ENCODE peak calls at places on chromosomes 1 and 21, in six cellular contexts. I, X, Q, M, F and T are unnamed samples.

GRCh38 chr1:156508205-156508954 is 7.8 kb upstream of the MEF2D start:
- DNase-seq in I (peak; percentile 80), X (no peak), Q (peak; percentile 55), M (no peak), F (peak; percentile 83), T (no peak)

GRCh38 chr1:164780863-164781262 is 221.9 kb downstream of the PBX1 start:
- DNase-seq in I (peak; percentile 86), X (no peak), Q (peak; percentile 78), M (no peak), F (peak; percentile 32), T (no peak)

GRCh38 chr1:247096544-247096943 is 7.6 kb downstream of the ZNF669 start:
- DNase-seq in I (no peak), X (no peak), Q (no peak), M (no peak), F (no peak), T (no peak)

GRCh38 chr1:176522310-176522846 is 59.4 kb downstream of the PAPPA2 start:
- DNase-seq in I (no peak), X (no peak), Q (no peak), M (no peak), F (no peak), T (no peak)

GRCh38 chr1:147270721-147271120 is 28.2 kb downstream of the CHD1L start:
- DNase-seq in I (no peak), X (no peak), Q (no peak), M (no peak), F (no peak), T (no peak)

GRCh38 chr1:92486251-92487077 is at the start of gene GFI1:
- DNase-seq in I (peak; percentile 15), X (no peak), Q (no peak), M (no peak), F (peak; percentile 23), T (no peak)

GRCh38 chr1:223341111-223341510 is 22.9 kb downstream of the SUSD4 start:
- DNase-seq in I (peak; percentile 5), X (no peak), Q (peak; percentile 37), M (peak; percentile 91), F (peak; percentile 76), T (no peak)

GRCh38 chr1:53541761-53542550 is 82.8 kb downstream of the DMRTB1 start:
- DNase-seq in I (peak; percentile 93), X (no peak), Q (peak; percentile 79), M (peak; percentile 33), F (no peak), T (no peak)

GRCh38 chr1:156794506-156795373 is 21.9 kb downstream of the SH2D2A start:
- DNase-seq in I (no peak), X (no peak), Q (no peak), M (no peak), F (no peak), T (no peak)

GRCh38 chr1:245825128-245825901 is 670.5 kb downstream of the KIF26B start:
- DNase-seq in I (peak; percentile 48), X (no peak), Q (peak; percentile 31), M (no peak), F (no peak), T (no peak)

GRCh38 chr1:56920551-56920950 is 45.3 kb downstream of the C8B start:
- DNase-seq in I (no peak), X (no peak), Q (no peak), M (no peak), F (no peak), T (no peak)

GRCh38 chr1:98030483-98030882 is 109.6 kb upstream of the DPYD start:
- DNase-seq in I (peak; percentile 57), X (no peak), Q (peak; percentile 70), M (no peak), F (no peak), T (no peak)

GRCh38 chr21:44637018-44637850 is at the start of gene KRTAP10-10:
- DNase-seq in I (no peak), X (no peak), Q (no peak), M (no peak), F (no peak), T (no peak)

GRCh38 chr1:36159614-36160387 is 3.8 kb downstream of the MAP7D1 start:
- DNase-seq in I (no peak), X (no peak), Q (no peak), M (no peak), F (no peak), T (no peak)

GRCh38 chr1:115258302-115258866 is 79.7 kb downstream of the NGF start:
- DNase-seq in I (peak; percentile 77), X (no peak), Q (peak; percentile 76), M (no peak), F (no peak), T (no peak)

GRCh38 chr1:203627819-203628184 is 1.2 kb downstream of the ATP2B4 start:
- DNase-seq in I (peak; percentile 47), X (no peak), Q (peak; percentile 47), M (no peak), F (peak; percentile 57), T (no peak)

GRCh38 chr1:9362488-9362887 is 69.8 kb downstream of the SPSB1 start:
- DNase-seq in I (no peak), X (no peak), Q (no peak), M (no peak), F (no peak), T (no peak)

GRCh38 chr1:108595510-108595909 is 35.6 kb downstream of the EEIG2 start:
- DNase-seq in I (peak; percentile 68), X (no peak), Q (no peak), M (no peak), F (no peak), T (no peak)

GRCh38 chr1:107776898-107777663 is 187.9 kb downstream of the VAV3 start:
- DNase-seq in I (no peak), X (peak; percentile 28), Q (no peak), M (no peak), F (no peak), T (no peak)

GRCh38 chr1:190320952-190321351 is 156.7 kb downstream of the BRINP3 start:
- DNase-seq in I (peak; percentile 69), X (no peak), Q (peak; percentile 44), M (peak; percentile 24), F (no peak), T (no peak)

GRCh38 chr1:155979525-155980343 is 1.4 kb upstream of the ARHGEF2 start:
- DNase-seq in I (no peak), X (no peak), Q (no peak), M (no peak), F (no peak), T (no peak)

GRCh38 chr1:237961710-237962109 is 71.0 kb upstream of the ZP4 start:
- DNase-seq in I (no peak), X (no peak), Q (no peak), M (no peak), F (no peak), T (no peak)

GRCh38 chr1:156601892-156602291 is 613 bp upstream of the GPATCH4 start:
- DNase-seq in I (no peak), X (no peak), Q (no peak), M (no peak), F (no peak), T (no peak)